ENCODE peak calls at places on chromosomes 4 and X, in five cellular contexts. U is A549, H is astrocyte, A is GM23338, D is neuronal stem cell. Q is an unnamed sample.

GRCh38 chrX:47366051-47366722 is 4.2 kb upstream of the ZNF157 start:
- DNase-seq in U (peak), H (peak), A (peak), D (peak), Q (peak)

GRCh38 chr4:8538703-8539567 is 41.3 kb upstream of the GPR78 start:
- DNase-seq in U (peak), H (peak), A (no peak), D (no peak), Q (no peak)

GRCh38 chrX:84248226-84248625 is 60.2 kb upstream of the RPS6KA6 start:
- DNase-seq in U (no peak), H (peak), A (no peak), D (no peak), Q (no peak)

GRCh38 chr4:189547537-189547936 is 393.1 kb upstream of the FRG1 start:
- DNase-seq in U (no peak), H (no peak), A (no peak), D (no peak), Q (no peak)

GRCh38 chr4:8571702-8572685 is 8.2 kb upstream of the GPR78 start:
- DNase-seq in U (no peak), H (no peak), A (no peak), D (no peak), Q (no peak)

GRCh38 chr4:133150643-133151300 is 1.7 kb downstream of the PCDH10 start:
- DNase-seq in U (no peak), H (peak), A (peak), D (no peak), Q (peak)

GRCh38 chr4:123618606-123619005 is 222.0 kb downstream of the SPRY1 start:
- DNase-seq in U (no peak), H (no peak), A (no peak), D (no peak), Q (no peak)

GRCh38 chr4:34432706-34433105 is 1811.6 kb downstream of the ARAP2 start:
- DNase-seq in U (no peak), H (no peak), A (no peak), D (no peak), Q (no peak)

GRCh38 chr4:139913398-139913990 is 240.5 kb downstream of the MAML3 start:
- DNase-seq in U (no peak), H (peak), A (no peak), D (no peak), Q (no peak)
- H3K4me2 ChIP-seq in U (peak), H (peak), A (no peak), D (no peak), Q (peak)

GRCh38 chrX:127552571-127552970 is 499.6 kb downstream of the ACTRT1 start:
- DNase-seq in U (no peak), H (no peak), A (peak), D (no peak), Q (no peak)
- H3K27ac ChIP-seq in U (no peak), H (no peak), A (no peak), D (no peak), Q (no peak)

DNA sequence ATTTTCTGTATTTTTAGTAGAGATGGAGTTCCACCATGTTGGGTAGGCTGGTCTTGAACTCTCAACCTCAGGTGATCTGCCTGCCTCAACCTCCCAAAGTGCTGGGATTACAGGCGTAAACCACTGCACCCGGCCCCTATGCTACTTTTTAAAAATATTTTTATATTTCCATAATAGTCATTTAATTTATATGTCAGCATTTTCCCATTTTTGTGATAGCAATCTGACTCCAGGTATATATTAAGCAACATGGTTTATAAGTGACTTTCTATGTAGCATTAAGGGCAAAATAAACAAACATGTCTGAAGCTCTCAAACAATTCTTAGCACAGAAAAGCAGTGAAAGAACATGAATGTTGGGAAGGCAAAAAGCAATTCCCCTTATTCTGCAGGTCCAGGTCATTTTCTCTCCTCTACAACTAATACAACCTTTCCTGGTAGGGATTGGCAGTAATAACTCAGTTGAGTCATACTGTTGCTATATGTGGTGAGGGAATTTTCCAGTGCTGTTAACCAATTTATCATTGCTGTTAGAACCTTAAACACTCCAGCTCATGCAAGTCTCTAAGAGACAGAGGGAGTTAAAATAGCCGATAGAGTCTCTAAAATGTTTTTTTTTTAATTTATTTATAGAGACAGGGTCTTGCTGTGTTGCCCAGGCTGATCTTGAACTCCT is 24.0 kb downstream of the SMIM14 start:
- DNase-seq in U (peak), H (peak), A (no peak), D (no peak), Q (peak)
- H3K4me3 ChIP-seq in U (peak), H (no peak), A (no peak), D (no peak), Q (no peak)

DNA sequence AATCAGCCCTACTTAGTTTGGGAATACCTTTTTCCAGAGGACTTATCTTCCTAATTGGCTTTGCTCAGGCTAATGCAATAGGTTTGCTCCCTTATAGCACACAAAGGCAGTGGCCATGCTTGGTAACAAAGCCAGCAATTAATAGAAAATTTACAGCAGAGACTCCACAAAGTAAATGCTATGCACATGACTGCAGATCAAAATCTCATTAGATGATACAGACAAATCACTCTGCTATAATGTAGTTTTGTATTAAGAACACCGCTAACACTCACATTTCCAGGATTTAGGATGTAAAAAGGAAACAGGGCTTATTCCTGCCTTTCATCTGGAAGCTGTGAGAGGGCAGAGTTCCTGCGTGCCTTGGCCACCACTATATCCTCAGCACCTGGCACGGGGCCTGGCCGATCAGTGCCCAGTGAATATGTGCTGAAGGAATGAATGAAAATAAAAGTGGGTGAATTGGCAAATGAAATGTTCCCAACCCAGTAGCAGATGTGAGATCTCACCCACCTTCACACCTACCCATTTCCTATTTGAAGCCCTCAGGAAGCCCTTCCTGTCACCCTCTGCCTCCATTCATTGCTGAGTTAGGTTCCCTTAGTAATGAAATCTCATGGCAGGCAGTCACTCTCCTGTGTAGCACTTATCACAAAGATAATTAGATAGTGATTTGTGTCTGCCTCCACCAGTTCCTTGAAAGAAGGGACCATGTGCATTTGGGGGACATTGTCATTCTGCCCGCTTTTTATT is 5.1 kb downstream of the SEPTIN6 start:
- DNase-seq in U (no peak), H (no peak), A (no peak), D (no peak), Q (no peak)
- H3K4me2 ChIP-seq in U (no peak), H (no peak), A (no peak), D (no peak), Q (no peak)

GRCh38 chr4:186144596-186145569 is 40.4 kb downstream of the FAM149A start:
- DNase-seq in U (peak), H (peak), A (peak), D (peak), Q (peak)
- H3K27ac ChIP-seq in U (peak), H (peak), A (no peak), D (peak), Q (peak)

GRCh38 chr4:25677157-25677556 is 21.5 kb downstream of the SLC34A2 start:
- DNase-seq in U (no peak), H (no peak), A (no peak), D (no peak), Q (no peak)

GRCh38 chr4:25677943-25678342 is 22.3 kb downstream of the SLC34A2 start:
- DNase-seq in U (no peak), H (no peak), A (no peak), D (no peak), Q (no peak)

GRCh38 chr4:25674386-25674785 is 18.7 kb downstream of the SLC34A2 start:
- DNase-seq in U (no peak), H (no peak), A (no peak), D (no peak), Q (no peak)

GRCh38 chr4:25672756-25673155 is 17.1 kb downstream of the SLC34A2 start:
- DNase-seq in U (no peak), H (no peak), A (no peak), D (no peak), Q (no peak)

DNA sequence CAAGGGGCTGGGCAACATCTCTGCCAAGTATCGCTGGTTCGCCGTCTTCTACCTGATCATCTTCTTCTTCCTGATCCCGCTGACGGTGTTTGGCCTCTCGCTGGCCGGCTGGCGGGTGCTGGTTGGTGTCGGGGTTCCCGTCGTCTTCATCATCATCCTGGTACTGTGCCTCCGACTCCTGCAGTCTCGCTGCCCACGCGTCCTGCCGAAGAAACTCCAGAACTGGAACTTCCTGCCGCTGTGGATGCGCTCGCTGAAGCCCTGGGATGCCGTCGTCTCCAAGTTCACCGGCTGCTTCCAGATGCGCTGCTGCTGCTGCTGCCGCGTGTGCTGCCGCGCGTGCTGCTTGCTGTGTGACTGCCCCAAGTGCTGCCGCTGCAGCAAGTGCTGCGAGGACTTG is 20.6 kb downstream of the SLC34A2 start:
- DNase-seq in U (no peak), H (no peak), A (no peak), D (no peak), Q (no peak)
- H3K4me3 ChIP-seq in U (no peak), H (no peak), A (no peak), D (no peak), Q (no peak)

GRCh38 chrX:129760155-129760554 is 19.6 kb upstream of the SASH3 start:
- DNase-seq in U (no peak), H (no peak), A (no peak), D (no peak), Q (no peak)
- H3K4me2 ChIP-seq in U (no peak), H (peak), A (no peak), D (no peak), Q (no peak)

DNA sequence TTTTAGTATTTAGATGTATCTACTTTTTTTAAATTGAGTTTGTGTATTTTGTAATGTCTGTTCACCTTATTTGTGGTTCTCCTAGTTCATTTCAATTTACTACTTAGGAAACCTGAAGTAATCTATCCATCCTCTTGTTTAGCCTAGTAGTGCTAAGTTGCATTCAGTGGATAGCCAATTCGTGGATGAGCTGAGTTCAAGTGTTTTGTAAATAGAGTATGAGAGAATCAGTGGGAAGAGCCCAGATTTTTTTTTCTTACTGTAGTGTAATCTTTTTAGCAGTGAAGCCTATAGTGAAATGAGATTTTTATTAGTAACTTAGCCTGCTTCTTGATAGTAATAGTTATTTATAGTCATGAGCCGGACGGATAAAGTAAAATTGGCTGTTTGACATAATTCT is 21.7 kb downstream of the STAG2 start:
- DNase-seq in U (no peak), H (no peak), A (no peak), D (no peak), Q (no peak)
- H3K27ac ChIP-seq in U (no peak), H (no peak), A (no peak), D (no peak), Q (no peak)

DNA sequence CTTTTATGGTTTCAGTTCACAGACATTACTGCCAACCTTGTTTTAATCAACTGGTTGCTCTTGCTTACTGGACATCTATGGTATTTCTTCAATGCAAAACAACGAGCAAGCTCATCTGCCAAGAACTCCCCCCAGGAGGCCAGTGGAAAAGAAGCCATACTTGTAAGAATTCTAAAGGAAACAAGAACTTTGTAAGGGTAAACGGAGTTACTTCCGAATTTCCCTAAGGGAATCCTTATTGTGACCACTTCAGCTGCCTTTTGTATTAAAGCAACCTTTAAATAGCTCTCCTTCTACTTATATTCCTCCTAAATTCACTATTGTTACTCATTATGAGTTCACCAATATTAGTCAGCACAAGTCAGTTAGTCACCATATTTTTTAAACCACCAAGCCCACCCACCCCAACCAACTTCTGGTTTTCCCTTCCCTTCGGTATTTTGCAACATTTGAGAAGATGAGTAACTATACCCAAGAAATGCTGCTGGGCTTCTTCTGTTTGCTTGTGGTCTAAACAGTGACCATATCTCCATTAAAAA is 602.8 kb upstream of the DIPK2B start:
- DNase-seq in U (no peak), H (peak), A (no peak), D (no peak), Q (no peak)
- H3K4me3 ChIP-seq in U (peak), H (peak), A (peak), D (no peak), Q (no peak)

Q was measured in hepatocyte.